ENCODE peak calls at places on chromosomes 16 and 17, in six cellular contexts. One of them, this sample, is unnamed.

GRCh38 chr16:29909398-29909797 is 9.1 kb downstream of the ASPHD1 start:
- DNase-seq in WTC11: no peak
- DNase-seq in retina: no peak
- DNase-seq in A549: no peak
- DNase-seq in anterior cingulate cortex: no peak
- DNase-seq in HT-29: no peak
- DNase-seq in this sample: no peak

GRCh38 chr17:38707678-38708351 is 2.7 kb downstream of the MLLT6 start:
- DNase-seq in WTC11: no peak
- DNase-seq in retina: no peak
- DNase-seq in A549: no peak
- DNase-seq in anterior cingulate cortex: no peak
- DNase-seq in HT-29: no peak
- DNase-seq in this sample: no peak

GRCh38 chr17:31418773-31419350 is 27.4 kb downstream of the RAB11FIP4 start:
- DNase-seq in WTC11: no peak
- DNase-seq in retina: no peak
- DNase-seq in A549: no peak
- DNase-seq in anterior cingulate cortex: no peak
- DNase-seq in HT-29: no peak
- DNase-seq in this sample: no peak

GRCh38 chr17:7056386-7056785 is 12.5 kb upstream of the SLC16A11 start:
- DNase-seq in WTC11: no peak
- DNase-seq in retina: no peak
- DNase-seq in A549: no peak
- DNase-seq in anterior cingulate cortex: no peak
- DNase-seq in HT-29: no peak
- DNase-seq in this sample: no peak

GRCh38 chr17:68950725-68951124 is 4.5 kb downstream of the ABCA8 start:
- DNase-seq in WTC11: no peak
- DNase-seq in retina: peak; percentile 19
- DNase-seq in A549: no peak
- DNase-seq in anterior cingulate cortex: no peak
- DNase-seq in HT-29: no peak
- DNase-seq in this sample: no peak

GRCh38 chr16:2257726-2258125 is 6.3 kb upstream of the ECI1 start:
- DNase-seq in WTC11: no peak
- DNase-seq in retina: no peak
- DNase-seq in A549: no peak
- DNase-seq in anterior cingulate cortex: no peak
- DNase-seq in HT-29: no peak
- DNase-seq in this sample: no peak

GRCh38 chr17:27529230-27529796 is 73.1 kb downstream of the KSR1 start:
- DNase-seq in WTC11: no peak
- DNase-seq in retina: no peak
- DNase-seq in A549: no peak
- DNase-seq in anterior cingulate cortex: no peak
- DNase-seq in HT-29: no peak
- DNase-seq in this sample: no peak

GRCh38 chr17:32286518-32286900 is 20.9 kb downstream of the RHBDL3 start:
- DNase-seq in WTC11: no peak
- DNase-seq in retina: no peak
- DNase-seq in A549: no peak
- DNase-seq in anterior cingulate cortex: no peak
- DNase-seq in HT-29: no peak
- DNase-seq in this sample: no peak

GRCh38 chr17:19304209-19304608 is 58.3 kb downstream of the B9D1 start:
- DNase-seq in WTC11: no peak
- DNase-seq in retina: no peak
- DNase-seq in A549: no peak
- DNase-seq in anterior cingulate cortex: no peak
- DNase-seq in HT-29: peak; percentile 3
- DNase-seq in this sample: no peak

GRCh38 chr17:29155966-29156338 is 24.2 kb downstream of the MYO18A start:
- DNase-seq in WTC11: peak; percentile 58
- DNase-seq in retina: no peak
- DNase-seq in A549: no peak
- DNase-seq in anterior cingulate cortex: no peak
- DNase-seq in HT-29: no peak
- DNase-seq in this sample: no peak

GRCh38 chr16:4316732-4317461 is 1.0 kb downstream of the GLIS2 start:
- DNase-seq in WTC11: no peak
- DNase-seq in retina: peak; percentile 65
- DNase-seq in A549: no peak
- DNase-seq in anterior cingulate cortex: no peak
- DNase-seq in HT-29: peak; percentile 66
- DNase-seq in this sample: no peak

GRCh38 chr16:80384862-80385261 is 155.9 kb upstream of the DYNLRB2 start:
- DNase-seq in WTC11: no peak
- DNase-seq in retina: no peak
- DNase-seq in A549: no peak
- DNase-seq in anterior cingulate cortex: no peak
- DNase-seq in HT-29: no peak
- DNase-seq in this sample: no peak

GRCh38 chr16:46894011-46894672 is 10.0 kb downstream of the GPT2 start:
- DNase-seq in WTC11: no peak
- DNase-seq in retina: no peak
- DNase-seq in A549: no peak
- DNase-seq in anterior cingulate cortex: peak; percentile 67
- DNase-seq in HT-29: no peak
- DNase-seq in this sample: no peak

GRCh38 chr17:8371786-8372185 is 4.7 kb downstream of the KRABD2 start:
- DNase-seq in WTC11: no peak
- DNase-seq in retina: no peak
- DNase-seq in A549: no peak
- DNase-seq in anterior cingulate cortex: no peak
- DNase-seq in HT-29: no peak
- DNase-seq in this sample: no peak

GRCh38 chr16:5056347-5056746 is 9.4 kb downstream of the C16orf89 start:
- DNase-seq in WTC11: peak; percentile 80
- DNase-seq in retina: no peak
- DNase-seq in A549: no peak
- DNase-seq in anterior cingulate cortex: no peak
- DNase-seq in HT-29: peak; percentile 41
- DNase-seq in this sample: no peak

GRCh38 chr16:48353565-48354163 is 31.5 kb downstream of the SIAH1 start:
- DNase-seq in WTC11: peak; percentile 70
- DNase-seq in retina: peak; percentile 58
- DNase-seq in A549: peak; percentile 81
- DNase-seq in anterior cingulate cortex: no peak
- DNase-seq in HT-29: peak; percentile 89
- DNase-seq in this sample: no peak

GRCh38 chr17:82875418-82875856 is 35.6 kb upstream of the ZNF750 start:
- DNase-seq in WTC11: peak; percentile 71
- DNase-seq in retina: no peak
- DNase-seq in A549: no peak
- DNase-seq in anterior cingulate cortex: no peak
- DNase-seq in HT-29: peak; percentile 91
- DNase-seq in this sample: no peak

GRCh38 chr16:53827741-53828140 is 123.8 kb downstream of the FTO start:
- DNase-seq in WTC11: no peak
- DNase-seq in retina: peak; percentile 42
- DNase-seq in A549: no peak
- DNase-seq in anterior cingulate cortex: no peak
- DNase-seq in HT-29: no peak
- DNase-seq in this sample: no peak

GRCh38 chr16:80300876-80301275 is 239.9 kb upstream of the DYNLRB2 start:
- DNase-seq in WTC11: no peak
- DNase-seq in retina: no peak
- DNase-seq in A549: no peak
- DNase-seq in anterior cingulate cortex: no peak
- DNase-seq in HT-29: no peak
- DNase-seq in this sample: no peak

GRCh38 chr16:79988721-79989220 is 388.2 kb upstream of the MAF start:
- DNase-seq in WTC11: no peak
- DNase-seq in retina: no peak
- DNase-seq in A549: no peak
- DNase-seq in anterior cingulate cortex: no peak
- DNase-seq in HT-29: no peak
- DNase-seq in this sample: no peak

GRCh38 chr17:6556121-6557039 is at the start of gene PITPNM3:
- DNase-seq in WTC11: peak; percentile 42
- DNase-seq in retina: peak; percentile 61
- DNase-seq in A549: no peak
- DNase-seq in anterior cingulate cortex: no peak
- DNase-seq in HT-29: no peak
- DNase-seq in this sample: no peak

GRCh38 chr17:73585583-73585982 is 58.7 kb downstream of the SDK2 start:
- DNase-seq in WTC11: peak; percentile 31
- DNase-seq in retina: no peak
- DNase-seq in A549: no peak
- DNase-seq in anterior cingulate cortex: no peak
- DNase-seq in HT-29: no peak
- DNase-seq in this sample: no peak

GRCh38 chr16:27347930-27348685 is 34.3 kb downstream of the IL4R start:
- DNase-seq in WTC11: no peak
- DNase-seq in retina: no peak
- DNase-seq in A549: no peak
- DNase-seq in anterior cingulate cortex: no peak
- DNase-seq in HT-29: peak; percentile 7
- DNase-seq in this sample: no peak

GRCh38 chr16:1979271-1980025 is 1.8 kb downstream of the NOXO1 start:
- DNase-seq in WTC11: peak; percentile 74
- DNase-seq in retina: no peak
- DNase-seq in A549: no peak
- DNase-seq in anterior cingulate cortex: no peak
- DNase-seq in HT-29: peak; percentile 92
- DNase-seq in this sample: no peak

GRCh38 chr17:2421315-2422147 is 20.7 kb upstream of the MNT start:
- DNase-seq in WTC11: peak; percentile 41
- DNase-seq in retina: peak; percentile 49
- DNase-seq in A549: no peak
- DNase-seq in anterior cingulate cortex: no peak
- DNase-seq in HT-29: no peak
- DNase-seq in this sample: no peak

GRCh38 chr17:41656249-41657023 is 32.1 kb upstream of the KRT17 start:
- DNase-seq in WTC11: no peak
- DNase-seq in retina: no peak
- DNase-seq in A549: no peak
- DNase-seq in anterior cingulate cortex: no peak
- DNase-seq in HT-29: no peak
- DNase-seq in this sample: no peak

GRCh38 chr17:68161644-68162428 is 86.0 kb upstream of the AMZ2 start:
- DNase-seq in WTC11: no peak
- DNase-seq in retina: no peak
- DNase-seq in A549: no peak
- DNase-seq in anterior cingulate cortex: no peak
- DNase-seq in HT-29: peak; percentile 16
- DNase-seq in this sample: no peak

GRCh38 chr16:49510676-49511305 is 137.2 kb downstream of the C16orf78 start:
- DNase-seq in WTC11: no peak
- DNase-seq in retina: no peak
- DNase-seq in A549: no peak
- DNase-seq in anterior cingulate cortex: peak; percentile 9
- DNase-seq in HT-29: no peak
- DNase-seq in this sample: no peak

GRCh38 chr17:41067281-41067680 is 1.6 kb upstream of the KRTAP2-4 start:
- DNase-seq in WTC11: no peak
- DNase-seq in retina: no peak
- DNase-seq in A549: no peak
- DNase-seq in anterior cingulate cortex: no peak
- DNase-seq in HT-29: no peak
- DNase-seq in this sample: no peak

GRCh38 chr17:73247728-73248127 is 14.0 kb downstream of the CPSF4L start:
- DNase-seq in WTC11: no peak
- DNase-seq in retina: no peak
- DNase-seq in A549: no peak
- DNase-seq in anterior cingulate cortex: no peak
- DNase-seq in HT-29: no peak
- DNase-seq in this sample: no peak

GRCh38 chr17:44147812-44148211 is 6.1 kb downstream of the HROB start:
- DNase-seq in WTC11: no peak
- DNase-seq in retina: no peak
- DNase-seq in A549: no peak
- DNase-seq in anterior cingulate cortex: no peak
- DNase-seq in HT-29: no peak
- DNase-seq in this sample: no peak

GRCh38 chr17:39573447-39574298 is 34.0 kb downstream of the NEUROD2 start:
- DNase-seq in WTC11: peak; percentile 70
- DNase-seq in retina: peak; percentile 92
- DNase-seq in A549: peak; percentile 95
- DNase-seq in anterior cingulate cortex: peak; percentile 36
- DNase-seq in HT-29: peak; percentile 56
- DNase-seq in this sample: no peak

GRCh38 chr17:16428098-16428882 is 12.9 kb downstream of the TRPV2 start:
- DNase-seq in WTC11: peak; percentile 74
- DNase-seq in retina: no peak
- DNase-seq in A549: peak; percentile 93
- DNase-seq in anterior cingulate cortex: no peak
- DNase-seq in HT-29: peak; percentile 67
- DNase-seq in this sample: no peak

GRCh38 chr16:75354170-75354569 is 79.1 kb downstream of the CFDP1 start:
- DNase-seq in WTC11: no peak
- DNase-seq in retina: no peak
- DNase-seq in A549: no peak
- DNase-seq in anterior cingulate cortex: no peak
- DNase-seq in HT-29: no peak
- DNase-seq in this sample: no peak

GRCh38 chr17:39244600-39245570 is 19.1 kb upstream of the STAC2 start:
- DNase-seq in WTC11: peak; percentile 98
- DNase-seq in retina: peak; percentile 85
- DNase-seq in A549: peak; percentile 87
- DNase-seq in anterior cingulate cortex: peak; percentile 89
- DNase-seq in HT-29: peak; percentile 95
- DNase-seq in this sample: peak; percentile 96

GRCh38 chr17:48484256-48484655 is 46.6 kb downstream of the HOXB1 start:
- DNase-seq in WTC11: no peak
- DNase-seq in retina: no peak
- DNase-seq in A549: no peak
- DNase-seq in anterior cingulate cortex: no peak
- DNase-seq in HT-29: no peak
- DNase-seq in this sample: no peak

GRCh38 chr16:66950971-66951790 is 9.9 kb upstream of the CES3 start:
- DNase-seq in WTC11: no peak
- DNase-seq in retina: no peak
- DNase-seq in A549: no peak
- DNase-seq in anterior cingulate cortex: no peak
- DNase-seq in HT-29: no peak
- DNase-seq in this sample: no peak

GRCh38 chr17:59199398-59199797 is 10.4 kb upstream of the SMG8 start:
- DNase-seq in WTC11: no peak
- DNase-seq in retina: no peak
- DNase-seq in A549: no peak
- DNase-seq in anterior cingulate cortex: no peak
- DNase-seq in HT-29: no peak
- DNase-seq in this sample: no peak

GRCh38 chr16:81600275-81600674 is 155.7 kb downstream of the CMIP start:
- DNase-seq in WTC11: no peak
- DNase-seq in retina: peak; percentile 59
- DNase-seq in A549: no peak
- DNase-seq in anterior cingulate cortex: no peak
- DNase-seq in HT-29: peak; percentile 66
- DNase-seq in this sample: no peak